ENCODE peak calls at places on chromosomes 1 and 21, in ten cellular contexts. T is uterus, Q is aorta, R is psoas muscle, A is spleen, G is IMR-90, Y is adrenal gland, U is neuronal stem cell, F is K562, N is cardiac muscle cell. W is an unnamed sample. For H3K4me1, the result is how much of the 10 kb centered on the place peaks cover.

GRCh38 chr1:69123486-69123885 is 444.2 kb upstream of the LRRC7 start:
- DNase-seq in Q (no peak), G (no peak), T (no peak), F (no peak), N (no peak), A (no peak), U (no peak), Y (no peak), R (no peak), W (no peak)

GRCh38 chr1:226973898-226974543 is 33.9 kb downstream of the COQ8A start:
- DNase-seq in T (peak), U (no peak), R (peak), Y (peak), A (no peak), F (no peak), G (peak), Q (peak), N (peak), W (no peak)

GRCh38 chr1:90317628-90318027 is 322.7 kb downstream of the ZNF326 start:
- DNase-seq in U (no peak), R (no peak), Q (no peak), Y (no peak), N (no peak), T (no peak), G (no peak), F (no peak), A (no peak), W (no peak)

GRCh38 chr1:107339775-107340174 is 198.9 kb downstream of the NTNG1 start:
- DNase-seq in R (no peak), Y (no peak), N (no peak), A (no peak), U (no peak), F (no peak), G (no peak), T (no peak), Q (no peak), W (no peak)

GRCh38 chr1:20616468-20617156 is 16.6 kb upstream of the PINK1 start:
- DNase-seq in R (no peak), Q (no peak), Y (peak), N (no peak), G (peak), T (no peak), U (no peak), F (no peak), A (no peak), W (no peak)

GRCh38 chr1:94670273-94670672 is 128.7 kb upstream of the F3 start:
- DNase-seq in Y (no peak), F (no peak), A (no peak), Q (no peak), T (no peak), R (no peak), N (no peak), U (no peak), G (peak), W (no peak)

GRCh38 chr1:220680085-220680687 is 10.0 kb upstream of the C1orf115 start:
- DNase-seq in R (no peak), U (peak), F (peak), T (no peak), G (peak), N (peak), Y (peak), Q (no peak), A (no peak), W (peak)

GRCh38 chr1:64505944-64506658 is 36.2 kb downstream of the CACHD1 start:
- DNase-seq in Q (peak), U (no peak), F (no peak), T (no peak), G (no peak), A (no peak), Y (peak), R (peak), N (no peak), W (no peak)

GRCh38 chr1:231724876-231725647 is 98.5 kb downstream of the DISC1 start:
- DNase-seq in T (no peak), R (no peak), F (peak), U (peak), Y (peak), A (no peak), Q (peak), G (peak), N (peak), W (peak)

GRCh38 chr1:25134307-25134706 is 98.0 kb downstream of the SYF2 start:
- DNase-seq in R (no peak), Y (no peak), G (no peak), T (no peak), F (no peak), Q (no peak), A (no peak), U (no peak), N (no peak), W (no peak)
- H3K4me1 ChIP-seq in R (under half), Y (under half), G (under half), T (under half), F (under half), Q (under half), A (under half), U (under half), N (under half), W (under half)

GRCh38 chr1:27109103-27109822 is 45.7 kb downstream of the SLC9A1 start:
- DNase-seq in Q (no peak), U (no peak), F (peak), G (no peak), Y (no peak), T (no peak), N (peak), A (peak), R (no peak), W (no peak)
- H3K4me1 ChIP-seq in Q (under half), U (under half), F (under half), G (under half), Y (under half), T (under half), N (under half), A (half or more), R (under half), W (under half)

GRCh38 chr21:45414396-45415187 is 9.6 kb downstream of the COL18A1 start:
- DNase-seq in T (no peak), Q (peak), A (peak), R (peak), N (no peak), Y (no peak), U (no peak), F (no peak), G (no peak), W (no peak)
- H3K4me1 ChIP-seq in T (under half), Q (under half), A (under half), R (under half), N (half or more), Y (under half), U (under half), F (under half), G (under half), W (under half)

GRCh38 chr1:248823517-248824001 is 2.2 kb downstream of the SH3BP5L start:
- DNase-seq in T (no peak), N (peak), A (no peak), R (no peak), Y (peak), Q (no peak), U (no peak), F (no peak), G (peak), W (peak)

GRCh38 chr1:248824301-248824700 is 1.4 kb downstream of the SH3BP5L start:
- DNase-seq in Y (no peak), A (no peak), U (no peak), N (no peak), Q (no peak), T (no peak), R (no peak), F (no peak), G (no peak), W (no peak)

GRCh38 chr1:248825573-248825908 is 174 bp downstream of the SH3BP5L start:
- DNase-seq in U (no peak), Y (no peak), G (no peak), F (no peak), N (no peak), Q (no peak), R (peak), A (no peak), T (no peak), W (no peak)

GRCh38 chr1:248825136-248825535 is 579 bp downstream of the SH3BP5L start:
- DNase-seq in R (no peak), F (no peak), T (no peak), Q (no peak), N (peak), G (no peak), U (no peak), Y (no peak), A (peak), W (no peak)

DNA sequence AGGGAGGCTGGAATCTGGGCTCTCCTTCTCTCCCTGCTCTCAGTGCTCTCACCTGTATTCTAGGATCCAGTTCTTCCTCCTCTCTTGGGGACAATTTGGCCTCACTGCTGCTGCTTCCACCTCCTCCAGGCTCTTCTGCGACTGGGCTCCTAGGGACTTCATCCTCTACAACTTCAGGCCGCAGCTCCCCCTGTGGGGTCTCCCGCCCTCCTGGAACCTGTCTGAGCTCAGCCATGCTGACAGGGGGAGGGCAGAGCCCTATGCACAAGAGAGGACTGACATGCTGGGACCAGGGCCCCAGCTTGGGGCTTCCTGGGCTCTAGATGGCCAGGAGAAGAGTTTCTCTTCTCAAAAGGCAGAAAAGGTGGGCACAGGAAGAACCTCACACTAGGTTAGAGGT is 1.0 kb downstream of the SH3BP5L start:
- DNase-seq in A (peak), U (no peak), T (no peak), F (no peak), G (no peak), Y (no peak), Q (peak), R (no peak), N (no peak), W (no peak)
- H3K4me1 ChIP-seq in A (half or more), U (under half), T (under half), F (under half), G (under half), Y (under half), Q (under half), R (half or more), N (under half), W (half or more)

GRCh38 chr1:23980006-23980724 is at the start of gene SRSF10:
- DNase-seq in F (peak), U (peak), R (peak), A (peak), Q (peak), N (peak), T (peak), G (peak), Y (peak), W (peak)
- H3K4me1 ChIP-seq in F (under half), U (under half), R (under half), A (half or more), Q (under half), N (under half), T (under half), G (under half), Y (under half), W (under half)

GRCh38 chr1:103372866-103373265 is 152.6 kb upstream of the RNPC3 start:
- DNase-seq in Y (no peak), U (no peak), Q (no peak), T (no peak), R (no peak), F (no peak), N (no peak), A (no peak), G (no peak), W (no peak)
- H3K4me1 ChIP-seq in Y (under half), U (under half), Q (under half), T (under half), R (under half), F (under half), N (under half), A (under half), G (under half), W (under half)

DNA sequence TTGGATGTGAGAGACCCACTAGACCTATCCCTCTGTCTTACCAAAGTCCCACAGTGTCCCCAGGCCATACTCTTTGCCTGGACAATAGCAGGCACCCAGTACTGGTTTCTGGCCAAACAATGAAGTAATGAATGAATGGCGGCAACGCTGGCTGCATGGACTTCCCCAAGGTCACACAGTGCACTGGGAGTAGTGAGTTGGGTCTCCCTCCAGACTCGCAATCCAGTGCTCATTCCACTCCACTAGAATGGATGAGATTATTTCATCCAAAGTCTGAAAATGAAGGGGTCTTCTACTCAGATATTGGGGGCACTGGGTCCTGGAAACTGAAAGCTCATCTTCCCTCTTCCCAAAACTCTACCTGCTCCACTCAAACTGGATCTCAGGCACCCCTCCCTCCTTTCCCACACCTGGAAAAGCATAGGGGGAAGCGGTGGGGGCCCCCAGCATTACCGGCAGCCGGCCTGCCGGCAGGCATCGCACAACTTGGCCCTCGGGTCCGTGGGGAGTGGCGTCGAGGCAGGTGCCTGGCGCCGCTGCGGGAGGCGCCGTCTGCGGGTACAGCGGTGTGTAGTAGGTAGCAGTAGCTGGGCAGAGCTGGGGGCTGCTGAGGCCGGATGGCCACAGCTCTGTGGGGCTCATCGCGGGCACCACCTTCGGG is 814 bp downstream of the E2F2 start:
- DNase-seq in N (no peak), R (no peak), T (no peak), U (no peak), Y (no peak), Q (peak), F (peak), G (no peak), A (no peak), W (peak)
- H3K4me1 ChIP-seq in N (under half), R (under half), T (under half), U (under half), Y (under half), Q (under half), F (half or more), G (under half), A (half or more), W (under half)

GRCh38 chr1:154413177-154413576 is 8.0 kb downstream of the IL6R start:
- DNase-seq in N (no peak), F (no peak), G (no peak), T (peak), R (no peak), U (no peak), Q (no peak), Y (no peak), A (no peak), W (no peak)
- H3K4me1 ChIP-seq in N (under half), F (under half), G (under half), T (under half), R (half or more), U (under half), Q (under half), Y (under half), A (half or more), W (under half)

GRCh38 chr1:12162459-12163137 is 4.2 kb upstream of the TNFRSF1B start:
- DNase-seq in T (no peak), Y (no peak), R (no peak), U (no peak), Q (no peak), G (no peak), N (no peak), A (no peak), F (no peak), W (no peak)
- H3K4me1 ChIP-seq in T (under half), Y (under half), R (under half), U (under half), Q (under half), G (under half), N (under half), A (half or more), F (under half), W (under half)

W was measured in SJSA1.